ENCODE peak calls at places on chromosomes 12 and 14, in five cellular contexts. O is ecto neural progenitor cell, D is kidney tubule cell, N is Daoy, P is astrocyte of the spinal cord. C is an unnamed sample.

GRCh38 chr12:1691123-1692007 is 495 bp downstream of the ADIPOR2 start:
- DNase-seq in P (peak; percentile 11), N (peak; percentile 53), D (peak; percentile 40), O (no peak), C (peak; percentile 78)

GRCh38 chr12:31507966-31508365 is 83.0 kb downstream of the DENND5B start:
- DNase-seq in D (peak; percentile 34), O (no peak), P (no peak), N (peak; percentile 50), C (no peak)

GRCh38 chr12:88453323-88453722 is 126.9 kb downstream of the KITLG start:
- DNase-seq in N (no peak), P (peak; percentile 64), O (no peak), D (no peak), C (no peak)

GRCh38 chr14:77203611-77204456 is 22.2 kb downstream of the TMEM63C start:
- DNase-seq in N (no peak), P (no peak), D (no peak), O (peak; percentile 57), C (no peak)

GRCh38 chr12:53499261-53500118 is at the start of gene MAP3K12:
- DNase-seq in O (peak; percentile 89), N (peak; percentile 77), P (peak; percentile 51), D (peak; percentile 52), C (peak; percentile 89)

GRCh38 chr12:116712458-116713303 is 25.2 kb downstream of the SPRING1 start:
- DNase-seq in O (no peak), N (no peak), P (no peak), D (no peak), C (no peak)

GRCh38 chr12:53618340-53618739 is 7.8 kb downstream of the ATF7 start:
- DNase-seq in D (no peak), O (no peak), N (no peak), P (no peak), C (no peak)

GRCh38 chr12:106144847-106145246 is 6.1 kb upstream of the NUAK1 start:
- DNase-seq in P (peak; percentile 42), D (peak; percentile 46), N (no peak), O (no peak), C (no peak)

GRCh38 chr12:110123861-110124183 is 335 bp upstream of the IFT81 start:
- DNase-seq in O (no peak), P (no peak), N (no peak), D (no peak), C (no peak)